ENCODE peak calls at places on chromosomes 16 and 17, in six cellular contexts. M, C, L, V, Q and A are unnamed samples.

GRCh38 chr17:13171790-13172189 is 154.0 kb upstream of the ELAC2 start:
- DNase-seq in M (no peak), C (no peak), L (no peak), V (no peak), Q (no peak), A (no peak)

GRCh38 chr17:50920041-50920410 is 53.9 kb upstream of the TOB1 start:
- DNase-seq in M (no peak), C (no peak), L (no peak), V (no peak), Q (no peak), A (no peak)

GRCh38 chr17:61284174-61284573 is 115.5 kb upstream of the TBX2 start:
- DNase-seq in M (no peak), C (no peak), L (no peak), V (no peak), Q (no peak), A (no peak)

GRCh38 chr17:83180996-83181481 is 101.6 kb downstream of the METRNL start:
- DNase-seq in M (no peak), C (no peak), L (no peak), V (no peak), Q (no peak), A (no peak)

GRCh38 chr16:11824362-11824761 is 27.0 kb downstream of the RSL1D1 start:
- DNase-seq in M (peak), C (no peak), L (no peak), V (no peak), Q (no peak), A (no peak)

GRCh38 chr16:88329726-88330700 is 52.7 kb upstream of the ZNF469 start:
- DNase-seq in M (no peak), C (no peak), L (no peak), V (no peak), Q (no peak), A (no peak)

GRCh38 chr16:89026121-89026612 is 49.2 kb upstream of the CBFA2T3 start:
- DNase-seq in M (no peak), C (no peak), L (no peak), V (peak), Q (no peak), A (no peak)

GRCh38 chr17:41486809-41487530 is 2.7 kb downstream of the KRT36 start:
- DNase-seq in M (peak), C (no peak), L (no peak), V (peak), Q (no peak), A (no peak)

GRCh38 chr17:2202996-2203575 is 100.5 kb downstream of the SMG6 start:
- DNase-seq in M (no peak), C (no peak), L (peak), V (no peak), Q (no peak), A (no peak)

GRCh38 chr16:27366687-27367462 is 35.1 kb upstream of the IL21R start:
- DNase-seq in M (no peak), C (peak), L (no peak), V (no peak), Q (no peak), A (no peak)

GRCh38 chr17:37301288-37301687 is 74.5 kb upstream of the C17orf78 start:
- DNase-seq in M (no peak), C (peak), L (no peak), V (no peak), Q (no peak), A (no peak)